ENCODE peak calls at places on chromosome 21, in five cellular contexts. One of them, this sample, is unnamed.

GRCh38 chr21:37536616-37537278 is 170.2 kb downstream of the DYRK1A start:
- DNase-seq in amniotic epithelial cell: peak
- DNase-seq in lung microvascular endothelial cell: no peak
- DNase-seq in GM12892: no peak
- DNase-seq in kidney glomerular epithelial cell: no peak
- DNase-seq in this sample: no peak

GRCh38 chr21:38434913-38435533 is 63.3 kb downstream of the ERG start:
- DNase-seq in lung microvascular endothelial cell: peak
- DNase-seq in kidney glomerular epithelial cell: peak
- DNase-seq in GM12892: no peak
- DNase-seq in amniotic epithelial cell: peak
- DNase-seq in this sample: no peak

GRCh38 chr21:28445081-28445830 is 547.4 kb downstream of the LTN1 start:
- DNase-seq in amniotic epithelial cell: peak
- DNase-seq in kidney glomerular epithelial cell: no peak
- DNase-seq in lung microvascular endothelial cell: no peak
- DNase-seq in GM12892: no peak
- DNase-seq in this sample: no peak

GRCh38 chr21:29985866-29986265 is 46.1 kb upstream of the GRIK1 start:
- DNase-seq in amniotic epithelial cell: no peak
- DNase-seq in GM12892: no peak
- DNase-seq in kidney glomerular epithelial cell: no peak
- DNase-seq in lung microvascular endothelial cell: no peak
- DNase-seq in this sample: no peak

GRCh38 chr21:29072873-29073221 is 601 bp downstream of the CCT8 start:
- DNase-seq in lung microvascular endothelial cell: peak
- DNase-seq in GM12892: no peak
- DNase-seq in kidney glomerular epithelial cell: no peak
- DNase-seq in amniotic epithelial cell: peak
- DNase-seq in this sample: no peak

GRCh38 chr21:43603230-43603626 is 56.1 kb downstream of the HSF2BP start:
- DNase-seq in kidney glomerular epithelial cell: no peak
- DNase-seq in lung microvascular endothelial cell: no peak
- DNase-seq in GM12892: no peak
- DNase-seq in amniotic epithelial cell: no peak
- DNase-seq in this sample: no peak

GRCh38 chr21:15943009-15943666 is 213.4 kb downstream of the USP25 start:
- DNase-seq in kidney glomerular epithelial cell: no peak
- DNase-seq in GM12892: no peak
- DNase-seq in lung microvascular endothelial cell: peak
- DNase-seq in amniotic epithelial cell: no peak
- DNase-seq in this sample: no peak

GRCh38 chr21:37220433-37220980 is 46.6 kb downstream of the VPS26C start:
- DNase-seq in amniotic epithelial cell: peak
- DNase-seq in lung microvascular endothelial cell: peak
- DNase-seq in kidney glomerular epithelial cell: peak
- DNase-seq in GM12892: no peak
- DNase-seq in this sample: no peak

GRCh38 chr21:45506836-45507522 is 35.3 kb downstream of the SLC19A1 start:
- DNase-seq in amniotic epithelial cell: no peak
- DNase-seq in GM12892: no peak
- DNase-seq in lung microvascular endothelial cell: no peak
- DNase-seq in kidney glomerular epithelial cell: no peak
- DNase-seq in this sample: peak

GRCh38 chr21:29007135-29007534 is 12.0 kb downstream of the RWDD2B start:
- DNase-seq in kidney glomerular epithelial cell: no peak
- DNase-seq in GM12892: no peak
- DNase-seq in lung microvascular endothelial cell: no peak
- DNase-seq in amniotic epithelial cell: no peak
- DNase-seq in this sample: no peak

GRCh38 chr21:31612889-31613785 is 46.4 kb upstream of the SOD1 start:
- DNase-seq in amniotic epithelial cell: no peak
- DNase-seq in lung microvascular endothelial cell: no peak
- DNase-seq in kidney glomerular epithelial cell: no peak
- DNase-seq in GM12892: no peak
- DNase-seq in this sample: peak

GRCh38 chr21:45575304-45575992 is 33.2 kb upstream of the SLC19A1 start:
- DNase-seq in kidney glomerular epithelial cell: no peak
- DNase-seq in amniotic epithelial cell: no peak
- DNase-seq in lung microvascular endothelial cell: no peak
- DNase-seq in GM12892: no peak
- DNase-seq in this sample: peak

GRCh38 chr21:17688912-17689874 is 76.5 kb upstream of the BTG3 start:
- DNase-seq in GM12892: no peak
- DNase-seq in lung microvascular endothelial cell: no peak
- DNase-seq in amniotic epithelial cell: no peak
- DNase-seq in kidney glomerular epithelial cell: peak
- DNase-seq in this sample: peak

GRCh38 chr21:30463713-30464112 is 16.5 kb downstream of the KRTAP19-1 start:
- DNase-seq in amniotic epithelial cell: no peak
- DNase-seq in GM12892: no peak
- DNase-seq in kidney glomerular epithelial cell: no peak
- DNase-seq in lung microvascular endothelial cell: no peak
- DNase-seq in this sample: no peak

GRCh38 chr21:43316156-43316845 is 110.6 kb downstream of the SIK1 start:
- DNase-seq in GM12892: no peak
- DNase-seq in lung microvascular endothelial cell: no peak
- DNase-seq in amniotic epithelial cell: no peak
- DNase-seq in kidney glomerular epithelial cell: no peak
- DNase-seq in this sample: no peak

GRCh38 chr21:46222436-46223116 is 6.0 kb downstream of the LSS start:
- DNase-seq in GM12892: no peak
- DNase-seq in kidney glomerular epithelial cell: no peak
- DNase-seq in amniotic epithelial cell: no peak
- DNase-seq in lung microvascular endothelial cell: no peak
- DNase-seq in this sample: no peak

GRCh38 chr21:38343691-38344090 is 86.9 kb downstream of the KCNJ15 start:
- DNase-seq in GM12892: no peak
- DNase-seq in amniotic epithelial cell: peak
- DNase-seq in lung microvascular endothelial cell: peak
- DNase-seq in kidney glomerular epithelial cell: peak
- DNase-seq in this sample: peak

GRCh38 chr21:42423685-42424084 is 20.0 kb downstream of the UBASH3A start:
- DNase-seq in kidney glomerular epithelial cell: no peak
- DNase-seq in GM12892: no peak
- DNase-seq in amniotic epithelial cell: no peak
- DNase-seq in lung microvascular endothelial cell: no peak
- DNase-seq in this sample: no peak

GRCh38 chr21:39156024-39156423 is 27.2 kb downstream of the PSMG1 start:
- DNase-seq in amniotic epithelial cell: no peak
- DNase-seq in kidney glomerular epithelial cell: peak
- DNase-seq in GM12892: no peak
- DNase-seq in lung microvascular endothelial cell: no peak
- DNase-seq in this sample: no peak

GRCh38 chr21:17679002-17679600 is 66.4 kb upstream of the BTG3 start:
- DNase-seq in kidney glomerular epithelial cell: peak
- DNase-seq in GM12892: peak
- DNase-seq in amniotic epithelial cell: peak
- DNase-seq in lung microvascular endothelial cell: peak
- DNase-seq in this sample: no peak

GRCh38 chr21:34524671-34525601 is 12.9 kb upstream of the KCNE1 start:
- DNase-seq in amniotic epithelial cell: peak
- DNase-seq in lung microvascular endothelial cell: peak
- DNase-seq in kidney glomerular epithelial cell: peak
- DNase-seq in GM12892: no peak
- DNase-seq in this sample: no peak

GRCh38 chr21:39556176-39556575 is 56.6 kb upstream of the B3GALT5 start:
- DNase-seq in lung microvascular endothelial cell: no peak
- DNase-seq in amniotic epithelial cell: no peak
- DNase-seq in kidney glomerular epithelial cell: no peak
- DNase-seq in GM12892: no peak
- DNase-seq in this sample: no peak

GRCh38 chr21:39633043-39633442 is 20.3 kb downstream of the B3GALT5 start:
- DNase-seq in kidney glomerular epithelial cell: peak
- DNase-seq in GM12892: no peak
- DNase-seq in amniotic epithelial cell: peak
- DNase-seq in lung microvascular endothelial cell: no peak
- DNase-seq in this sample: no peak

GRCh38 chr21:43020177-43020576 is 45.8 kb downstream of the PKNOX1 start:
- DNase-seq in GM12892: no peak
- DNase-seq in lung microvascular endothelial cell: no peak
- DNase-seq in amniotic epithelial cell: no peak
- DNase-seq in kidney glomerular epithelial cell: no peak
- DNase-seq in this sample: peak

GRCh38 chr21:43994085-43994484 is 18.0 kb upstream of the TRAPPC10 start:
- DNase-seq in lung microvascular endothelial cell: no peak
- DNase-seq in amniotic epithelial cell: no peak
- DNase-seq in kidney glomerular epithelial cell: no peak
- DNase-seq in GM12892: no peak
- DNase-seq in this sample: no peak

GRCh38 chr21:41977034-41977950 is 23.5 kb upstream of the C2CD2 start:
- DNase-seq in lung microvascular endothelial cell: no peak
- DNase-seq in GM12892: no peak
- DNase-seq in amniotic epithelial cell: no peak
- DNase-seq in kidney glomerular epithelial cell: no peak
- DNase-seq in this sample: peak

GRCh38 chr21:41973427-41973831 is 19.6 kb upstream of the C2CD2 start:
- DNase-seq in lung microvascular endothelial cell: no peak
- DNase-seq in GM12892: no peak
- DNase-seq in amniotic epithelial cell: no peak
- DNase-seq in kidney glomerular epithelial cell: no peak
- DNase-seq in this sample: no peak

GRCh38 chr21:25183577-25183976 is 423.7 kb downstream of the MRPL39 start:
- DNase-seq in kidney glomerular epithelial cell: no peak
- DNase-seq in amniotic epithelial cell: no peak
- DNase-seq in GM12892: no peak
- DNase-seq in lung microvascular endothelial cell: no peak
- DNase-seq in this sample: no peak

GRCh38 chr21:35672313-35672712 is 388.0 kb downstream of the SETD4 start:
- DNase-seq in amniotic epithelial cell: no peak
- DNase-seq in GM12892: no peak
- DNase-seq in kidney glomerular epithelial cell: no peak
- DNase-seq in lung microvascular endothelial cell: no peak
- DNase-seq in this sample: no peak

GRCh38 chr21:29219165-29219770 is 79.5 kb upstream of the BACH1 start:
- DNase-seq in lung microvascular endothelial cell: no peak
- DNase-seq in amniotic epithelial cell: no peak
- DNase-seq in GM12892: no peak
- DNase-seq in kidney glomerular epithelial cell: no peak
- DNase-seq in this sample: no peak

GRCh38 chr21:14382486-14382834 is 486 bp downstream of the HSPA13 start:
- DNase-seq in GM12892: no peak
- DNase-seq in amniotic epithelial cell: no peak
- DNase-seq in lung microvascular endothelial cell: no peak
- DNase-seq in kidney glomerular epithelial cell: no peak
- DNase-seq in this sample: no peak

GRCh38 chr21:33655591-33656221 is 13.4 kb downstream of the ITSN1 start:
- DNase-seq in kidney glomerular epithelial cell: peak
- DNase-seq in lung microvascular endothelial cell: peak
- DNase-seq in amniotic epithelial cell: peak
- DNase-seq in GM12892: no peak
- DNase-seq in this sample: no peak